ENCODE peak calls at places on chromosomes 4 and X, in six cellular contexts. D is omental fat pad, S is lower lobe of right lung, G is mucosa of descending colon, P is epithelial cell of esophagus, V is endothelial cell. T is an unnamed sample.

GRCh38 chr4:75723117-75723801 is 1.1 kb upstream of the USO1 start:
- DNase-seq in S (no peak), G (no peak), V (no peak), D (no peak), P (peak; percentile 79), T (no peak)

GRCh38 chr4:56782019-56782418 is 39.5 kb downstream of the SPINK2 start:
- DNase-seq in D (no peak), V (no peak), P (no peak), S (no peak), G (no peak), T (no peak)

GRCh38 chr4:70903282-70903603 is 1.1 kb downstream of the MOB1B start:
- DNase-seq in S (no peak), D (no peak), P (peak; percentile 10), V (peak; percentile 27), G (no peak), T (no peak)

GRCh38 chr4:124262211-124263179 is 450.0 kb downstream of the ANKRD50 start:
- DNase-seq in P (peak; percentile 85), D (peak; percentile 26), S (peak; percentile 45), G (no peak), V (peak; percentile 69), T (no peak)

GRCh38 chr4:5827108-5828004 is 65.5 kb downstream of the CRMP1 start:
- DNase-seq in D (no peak), S (no peak), V (no peak), G (no peak), P (no peak), T (no peak)

GRCh38 chr4:76736434-76736833 is 161.5 kb downstream of the SOWAHB start:
- DNase-seq in P (no peak), S (no peak), G (no peak), D (no peak), V (no peak), T (no peak)

GRCh38 chr4:1395941-1396805 is 10.1 kb downstream of the NKX1-1 start:
- DNase-seq in V (no peak), S (peak; percentile 37), P (no peak), G (peak; percentile 13), D (no peak), T (peak; percentile 5)

GRCh38 chr4:68445111-68445510 is 2.2 kb upstream of the TMPRSS11E start:
- DNase-seq in P (no peak), D (no peak), S (no peak), V (no peak), G (no peak), T (no peak)

GRCh38 chr4:119647558-119647957 is 19.0 kb upstream of the PDE5A start:
- DNase-seq in G (no peak), V (no peak), D (no peak), S (no peak), P (peak; percentile 47), T (no peak)

GRCh38 chr4:155738548-155738947 is 20.3 kb upstream of the GUCY1B1 start:
- DNase-seq in S (no peak), D (no peak), P (no peak), V (no peak), G (no peak), T (no peak)

GRCh38 chr4:128283071-128283470 is 4.5 kb downstream of the PGRMC2 start:
- DNase-seq in S (no peak), G (no peak), D (no peak), P (no peak), V (no peak), T (no peak)

GRCh38 chr4:5370286-5370685 is 319.0 kb downstream of the STK32B start:
- DNase-seq in D (no peak), S (no peak), V (no peak), P (peak; percentile 84), G (no peak), T (no peak)

GRCh38 chrX:136865270-136866168 is 15.0 kb downstream of the RBMX start:
- DNase-seq in D (no peak), G (no peak), S (no peak), P (no peak), V (no peak), T (no peak)

GRCh38 chr4:102616661-102617060 is 115.5 kb downstream of the NFKB1 start:
- DNase-seq in D (no peak), P (no peak), G (no peak), V (no peak), S (no peak), T (no peak)

GRCh38 chr4:54073481-54073880 is 9.1 kb upstream of the CHIC2 start:
- DNase-seq in D (no peak), G (no peak), P (peak; percentile 50), V (no peak), S (no peak), T (no peak)

GRCh38 chrX:17495052-17495451 is 120.1 kb downstream of the NHS start:
- DNase-seq in S (no peak), D (no peak), G (no peak), V (no peak), P (peak; percentile 34), T (no peak)

GRCh38 chr4:108169639-108170038 is 907 bp upstream of the LEF1 start:
- DNase-seq in V (no peak), D (no peak), G (no peak), P (no peak), S (no peak), T (no peak)

GRCh38 chrX:44997888-44998287 is 124.9 kb downstream of the KDM6A start:
- DNase-seq in S (no peak), G (no peak), P (no peak), D (no peak), V (no peak), T (no peak)

GRCh38 chr4:58507079-58507478 is 1396.9 kb upstream of the IGFBP7 start:
- DNase-seq in G (no peak), P (no peak), V (no peak), S (no peak), D (no peak), T (no peak)

DNA sequence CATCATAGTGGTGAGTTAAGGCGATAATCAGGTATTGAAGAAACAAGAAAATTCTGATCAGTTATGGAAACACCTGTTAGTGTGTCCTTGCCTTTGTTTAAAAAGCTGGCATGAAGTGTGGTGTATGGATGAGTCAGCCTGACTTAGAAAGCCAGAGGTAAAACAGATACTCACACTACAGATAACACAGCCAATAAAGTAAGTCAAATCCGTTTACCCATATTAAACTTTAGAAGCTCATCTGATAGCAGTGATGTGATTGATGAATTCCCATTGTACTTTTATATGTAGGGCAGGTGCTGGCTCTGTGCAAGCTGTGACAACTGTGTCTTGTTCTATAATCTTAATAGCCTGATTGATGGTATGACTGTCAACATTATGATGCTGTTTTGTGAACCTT is 1392.7 kb upstream of the IGFBP7 start:
- DNase-seq in S (no peak), G (no peak), P (no peak), D (no peak), V (no peak), T (no peak)
- TF ChIP-seq CTCF in S (no peak), G (no peak), P (no peak), D (no peak), V (no peak), T (no peak)

DNA sequence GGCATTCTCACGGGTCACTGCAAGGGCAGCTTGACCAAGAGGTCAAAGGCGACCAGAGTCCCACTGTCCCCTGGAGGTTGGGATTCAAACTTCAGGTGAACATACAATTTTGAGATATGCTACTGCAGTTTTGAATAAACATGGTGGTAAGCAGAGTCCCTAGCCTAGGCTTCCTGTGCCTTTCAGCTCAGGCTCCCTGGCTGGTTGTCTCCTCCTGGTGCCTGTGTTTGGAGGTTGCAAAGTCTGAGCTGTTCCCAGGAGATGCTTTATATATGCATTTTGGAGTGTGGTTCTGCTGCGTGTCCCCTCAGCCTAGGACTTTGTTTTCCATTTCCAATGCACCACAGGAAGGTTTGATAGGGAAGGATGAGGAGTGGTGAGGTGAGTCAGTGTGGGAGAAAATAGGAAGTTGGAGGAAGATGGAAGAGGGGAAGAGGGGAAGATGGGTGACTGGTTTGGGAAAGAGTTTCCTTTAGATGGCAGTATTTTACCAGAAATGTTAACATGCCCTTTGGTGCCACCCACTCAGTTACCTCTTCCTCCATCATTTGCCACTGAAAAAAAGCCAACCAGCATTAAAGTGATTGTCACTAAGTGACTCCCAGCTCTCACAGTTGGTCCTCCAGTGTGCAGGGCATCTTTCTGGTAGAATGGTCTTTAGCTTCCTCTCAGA is 211.7 kb upstream of the AGTR2 start:
- DNase-seq in G (no peak), S (no peak), V (no peak), D (no peak), P (peak; percentile 19), T (no peak)
- TF ChIP-seq CTCF in G (no peak), S (no peak), V (no peak), D (no peak), P (no peak), T (no peak)

DNA sequence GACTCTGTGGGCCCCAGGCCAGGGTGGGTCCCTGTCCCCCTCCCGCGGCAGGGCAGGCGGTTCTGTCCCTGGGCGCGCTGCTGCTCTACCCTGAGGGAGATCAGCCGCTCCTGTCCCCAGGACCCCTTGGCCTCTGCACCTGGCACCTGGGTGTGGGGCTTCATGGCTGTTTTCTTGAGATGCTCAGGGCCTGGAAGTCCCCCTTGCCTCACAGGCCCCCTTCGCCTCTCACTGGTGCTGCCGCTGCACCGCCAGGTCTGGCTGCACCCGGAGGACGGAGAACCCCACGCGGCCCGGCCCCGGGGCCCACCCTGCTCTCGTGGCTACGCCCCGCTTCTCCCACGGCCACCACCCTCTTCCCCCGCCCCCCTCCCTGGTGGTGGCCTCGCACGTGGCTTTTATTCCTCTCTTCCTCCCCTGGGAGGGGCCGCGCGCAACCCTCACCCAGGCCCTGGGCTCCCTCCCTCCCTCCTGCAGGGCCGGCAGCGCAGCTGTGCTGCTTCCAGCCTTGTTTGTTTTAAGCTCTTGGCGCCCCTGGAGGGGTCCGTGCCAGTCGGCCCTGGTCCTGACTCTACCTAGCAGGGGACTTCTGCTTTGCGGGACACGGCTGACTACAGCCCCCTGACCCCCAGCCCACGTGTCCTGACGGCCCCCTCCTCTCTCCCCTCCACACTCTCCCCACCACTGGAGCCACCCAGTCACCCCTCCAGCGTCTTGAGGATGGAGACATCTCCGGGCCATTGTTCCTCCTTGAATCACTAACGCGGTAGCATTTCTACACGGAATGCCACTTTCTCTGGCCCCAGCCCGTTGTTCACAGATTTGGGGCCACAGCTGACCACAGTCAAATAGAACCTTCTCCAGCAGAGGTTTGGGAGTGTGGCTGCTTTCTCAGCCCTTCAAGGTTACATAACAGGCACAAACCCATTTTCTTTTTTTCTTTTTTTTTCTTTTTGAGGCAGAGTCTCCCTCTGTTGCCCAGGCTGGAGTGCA is 20.6 kb upstream of the CLDN24 start:
- DNase-seq in G (no peak), P (no peak), S (no peak), D (no peak), V (no peak), T (no peak)
- TF ChIP-seq CTCF in G (no peak), P (no peak), S (no peak), D (no peak), V (no peak), T (no peak)

DNA sequence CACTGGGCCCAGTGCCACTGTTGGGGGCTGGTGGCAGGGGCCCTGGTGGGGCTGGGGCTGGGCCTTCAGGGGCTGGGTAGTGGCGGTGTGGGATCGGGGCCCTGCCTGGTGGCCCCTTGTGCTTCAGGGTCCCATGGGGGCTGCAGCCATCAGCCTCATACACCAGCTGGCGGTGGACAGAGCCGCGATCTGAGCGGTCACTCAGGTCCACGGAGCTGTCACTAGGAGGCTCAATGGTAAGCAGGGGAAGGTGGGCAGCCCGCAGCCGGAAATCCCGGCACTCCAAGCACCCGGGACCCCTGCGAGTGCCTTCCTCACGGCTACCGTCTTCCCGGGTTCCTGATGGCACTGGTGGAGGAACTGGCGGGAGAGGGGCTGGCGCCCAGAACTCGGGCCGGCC is 25.5 kb upstream of the KDM5C start:
- DNase-seq in S (no peak), P (no peak), V (no peak), D (no peak), G (no peak), T (no peak)
- TF ChIP-seq CTCF in S (no peak), P (no peak), V (no peak), D (no peak), G (no peak), T (no peak)

T was measured in activated B cell treated with CpG ODN at 0.5 μM for 24 hours.